ENCODE peak calls at places on chromosome 1, in ten cellular contexts. R is Right ventricle myocardium inferior; G is GM19239; S is tibial nerve; O is mucosa of descending colon; K is SJSA1; J is CD8-positive, alpha-beta memory T cell; A is WTC11; C is epithelial cell of esophagus; D is iris pigment epithelial cell. U is an unnamed sample.

GRCh38 chr1:19655718-19656080 is 9.0 kb upstream of the HTR6 start:
- DNase-seq in R (no peak), G (no peak), S (no peak), O (no peak), K (no peak), J (no peak), A (no peak), C (no peak), D (no peak), U (no peak)

GRCh38 chr1:46547481-46548383 is 3.7 kb downstream of the KNCN start:
- DNase-seq in R (peak; percentile 32), G (no peak), S (no peak), O (peak; percentile 14), K (no peak), J (no peak), A (no peak), C (peak; percentile 63), D (peak; percentile 52), U (peak; percentile 13)

GRCh38 chr1:212873518-212873917 is 15.4 kb downstream of the FLVCR1 start:
- DNase-seq in R (no peak), G (no peak), S (no peak), O (no peak), K (no peak), J (no peak), A (no peak), C (no peak), D (no peak), U (no peak)

GRCh38 chr1:205642679-205643307 is 11.0 kb upstream of the ELK4 start:
- DNase-seq in R (no peak), G (no peak), S (no peak), O (no peak), K (no peak), J (no peak), A (no peak), C (no peak), D (no peak), U (no peak)

GRCh38 chr1:84174051-84174556 is 30.0 kb downstream of the PRKACB start:
- DNase-seq in R (no peak), G (no peak), S (no peak), O (no peak), K (peak; percentile 67), J (no peak), A (no peak), C (peak; percentile 76), D (peak; percentile 77), U (no peak)

GRCh38 chr1:164638506-164639202 is 79.7 kb downstream of the PBX1 start:
- DNase-seq in R (no peak), G (no peak), S (no peak), O (no peak), K (no peak), J (no peak), A (no peak), C (no peak), D (no peak), U (no peak)

GRCh38 chr1:154750681-154751665 is 119.1 kb downstream of the KCNN3 start:
- DNase-seq in R (no peak), G (no peak), S (no peak), O (no peak), K (no peak), J (no peak), A (no peak), C (no peak), D (no peak), U (peak; percentile 61)

GRCh38 chr1:153312569-153313186 is at the start of gene PGLYRP3:
- DNase-seq in R (no peak), G (no peak), S (no peak), O (no peak), K (no peak), J (no peak), A (no peak), C (peak; percentile 74), D (no peak), U (no peak)

GRCh38 chr1:227273557-227273956 is 44.7 kb downstream of the CDC42BPA start:
- DNase-seq in R (no peak), G (no peak), S (no peak), O (no peak), K (no peak), J (no peak), A (no peak), C (peak; percentile 70), D (peak; percentile 15), U (no peak)

GRCh38 chr1:164868990-164869389 is 310.0 kb downstream of the PBX1 start:
- DNase-seq in R (no peak), G (no peak), S (no peak), O (no peak), K (no peak), J (no peak), A (no peak), C (peak; percentile 41), D (no peak), U (no peak)

U was measured in glutamatergic neuron.